ENCODE peak calls at places on chromosomes 5 and 9, in five cellular contexts. K, Q, A, G and D are unnamed samples. For H3K27me3 and H3K9me3, the result is how much of the 10 kb centered on the place peaks cover.

GRCh38 chr5:96207420-96207819 is 225.6 kb downstream of the PCSK1 start:
- DNase-seq in K (no peak), Q (no peak), A (no peak), G (no peak), D (no peak)

GRCh38 chr5:131194725-131195124 is 24.0 kb downstream of the LYRM7 start:
- DNase-seq in K (no peak), Q (no peak), A (no peak), G (no peak), D (no peak)

GRCh38 chr5:173971681-173972080 is 17.3 kb upstream of the C5orf47 start:
- DNase-seq in K (no peak), Q (no peak), A (no peak), G (no peak), D (no peak)

GRCh38 chr5:108762660-108763059 is 15.0 kb downstream of the FER start:
- DNase-seq in K (no peak), Q (no peak), A (no peak), G (no peak), D (no peak)

GRCh38 chr5:160001051-160001450 is 7.9 kb upstream of the TTC1 start:
- DNase-seq in K (no peak), Q (no peak), A (no peak), G (no peak), D (no peak)

GRCh38 chr9:89806371-89807100 is 201.7 kb downstream of the GADD45G start:
- DNase-seq in K (peak), Q (no peak), A (no peak), G (no peak), D (no peak)

GRCh38 chr9:114476891-114477469 is 28.3 kb downstream of the WHRN start:
- DNase-seq in K (no peak), Q (no peak), A (no peak), G (no peak), D (no peak)

GRCh38 chr9:93072383-93072795 is 13.9 kb downstream of the SUSD3 start:
- DNase-seq in K (peak), Q (no peak), A (peak), G (no peak), D (peak)

GRCh38 chr5:134540747-134541733 is 15.6 kb downstream of the JADE2 start:
- DNase-seq in K (no peak), Q (no peak), A (no peak), G (no peak), D (peak)

GRCh38 chr5:112846556-112846955 is 14.5 kb upstream of the SRP19 start:
- DNase-seq in K (no peak), Q (no peak), A (no peak), G (no peak), D (no peak)

GRCh38 chr5:169988947-169989346 is 8.7 kb upstream of the INSYN2B start:
- DNase-seq in K (peak), Q (no peak), A (no peak), G (no peak), D (no peak)

GRCh38 chr9:121285835-121286687 is 18.1 kb downstream of the GSN start:
- DNase-seq in K (peak), Q (peak), A (no peak), G (peak), D (no peak)

GRCh38 chr5:170809551-170809950 is 26.0 kb downstream of the GABRP start:
- DNase-seq in K (peak), Q (peak), A (peak), G (peak), D (peak)

GRCh38 chr5:133250527-133250926 is 198.7 kb downstream of the HSPA4 start:
- DNase-seq in K (no peak), Q (no peak), A (no peak), G (no peak), D (no peak)

GRCh38 chr9:99998266-99998665 is 91.8 kb downstream of the STX17 start:
- DNase-seq in K (no peak), Q (no peak), A (no peak), G (peak), D (no peak)

GRCh38 chr5:153276151-153276550 is 214.3 kb upstream of the GRIA1 start:
- DNase-seq in K (no peak), Q (no peak), A (no peak), G (peak), D (no peak)

GRCh38 chr9:38344566-38345324 is 47.8 kb upstream of the ALDH1B1 start:
- DNase-seq in K (no peak), Q (no peak), A (peak), G (no peak), D (peak)

GRCh38 chr9:104808030-104808614 is 44.2 kb downstream of the NIPSNAP3B start:
- DNase-seq in K (peak), Q (no peak), A (peak), G (peak), D (no peak)

GRCh38 chr9:4970970-4971641 is 14.0 kb upstream of the JAK2 start:
- DNase-seq in K (no peak), Q (no peak), A (no peak), G (no peak), D (no peak)

GRCh38 chr5:143140492-143141231 is 262.8 kb downstream of the NR3C1 start:
- DNase-seq in K (no peak), Q (no peak), A (no peak), G (no peak), D (no peak)

GRCh38 chr5:102670224-102670836 is 84.8 kb upstream of the PAM start:
- DNase-seq in K (no peak), Q (peak), A (peak), G (peak), D (peak)

GRCh38 chr5:34584165-34584564 is 72.0 kb upstream of the RAI14 start:
- DNase-seq in K (no peak), Q (no peak), A (no peak), G (no peak), D (no peak)

GRCh38 chr9:135502873-135503321 is 2.4 kb downstream of the MRPS2 start:
- DNase-seq in K (no peak), Q (no peak), A (no peak), G (no peak), D (peak)

GRCh38 chr5:113713051-113713450 is 199.6 kb downstream of the YTHDC2 start:
- DNase-seq in K (no peak), Q (no peak), A (no peak), G (no peak), D (no peak)

GRCh38 chr9:124844291-124844690 is 9.0 kb upstream of the WDR38 start:
- DNase-seq in K (no peak), Q (no peak), A (no peak), G (no peak), D (peak)

GRCh38 chr5:97499605-97500004 is 316.6 kb upstream of the RIOK2 start:
- DNase-seq in K (no peak), Q (no peak), A (no peak), G (no peak), D (peak)

GRCh38 chr9:13141629-13142028 is 137.9 kb downstream of the MPDZ start:
- DNase-seq in K (peak), Q (no peak), A (no peak), G (no peak), D (no peak)

GRCh38 chr5:140311011-140311467 is 8.1 kb upstream of the PFDN1 start:
- DNase-seq in K (peak), Q (no peak), A (no peak), G (no peak), D (peak)

GRCh38 chr9:35910613-35911488 is 1.6 kb downstream of the SPAAR start:
- DNase-seq in K (peak), Q (peak), A (no peak), G (no peak), D (peak)

GRCh38 chr5:174816858-174817257 is 92.5 kb downstream of the MSX2 start:
- DNase-seq in K (no peak), Q (no peak), A (no peak), G (no peak), D (no peak)

GRCh38 chr9:136674786-136675349 is 12.2 kb downstream of the EGFL7 start:
- DNase-seq in K (no peak), Q (no peak), A (no peak), G (no peak), D (no peak)

GRCh38 chr5:21678526-21678925 is 1174.6 kb downstream of the CDH12 start:
- DNase-seq in K (no peak), Q (no peak), A (no peak), G (no peak), D (no peak)

GRCh38 chr5:91397791-91398190 is 14.7 kb upstream of the ARRDC3 start:
- DNase-seq in K (no peak), Q (no peak), A (no peak), G (no peak), D (no peak)

GRCh38 chr5:5953641-5954040 is 424.7 kb downstream of the MED10 start:
- DNase-seq in K (no peak), Q (no peak), A (no peak), G (no peak), D (peak)

GRCh38 chr5:139391570-139392323 is 2.0 kb upstream of the MZB1 start:
- DNase-seq in K (peak), Q (no peak), A (no peak), G (no peak), D (peak)

GRCh38 chr9:114671605-114672004 is 10.4 kb downstream of the TEX48 start:
- DNase-seq in K (no peak), Q (no peak), A (no peak), G (no peak), D (no peak)

DNA sequence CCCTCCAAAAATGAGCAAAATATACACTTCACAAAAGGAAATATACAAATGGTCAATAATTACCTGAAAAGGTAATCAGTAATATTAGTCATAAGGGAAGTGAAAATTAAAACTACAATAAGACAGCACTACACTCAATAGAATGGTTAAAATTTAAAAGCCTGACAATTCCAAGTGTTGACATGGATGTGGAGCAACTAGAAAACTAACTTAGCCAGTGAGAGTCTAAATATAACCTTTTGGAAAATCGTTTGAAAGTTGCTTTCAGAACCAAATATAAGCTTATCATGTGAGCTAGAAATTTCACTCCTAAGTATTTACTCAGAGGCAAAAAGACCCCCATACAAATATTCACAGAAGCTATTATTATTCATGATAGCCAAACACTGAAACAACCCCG is 105.1 kb upstream of the MVB12B start:
- DNase-seq in K (no peak), Q (no peak), A (no peak), G (no peak), D (no peak)
- H2AFZ ChIP-seq in K (no peak), Q (no peak), A (no peak), G (no peak), D (no peak)

DNA sequence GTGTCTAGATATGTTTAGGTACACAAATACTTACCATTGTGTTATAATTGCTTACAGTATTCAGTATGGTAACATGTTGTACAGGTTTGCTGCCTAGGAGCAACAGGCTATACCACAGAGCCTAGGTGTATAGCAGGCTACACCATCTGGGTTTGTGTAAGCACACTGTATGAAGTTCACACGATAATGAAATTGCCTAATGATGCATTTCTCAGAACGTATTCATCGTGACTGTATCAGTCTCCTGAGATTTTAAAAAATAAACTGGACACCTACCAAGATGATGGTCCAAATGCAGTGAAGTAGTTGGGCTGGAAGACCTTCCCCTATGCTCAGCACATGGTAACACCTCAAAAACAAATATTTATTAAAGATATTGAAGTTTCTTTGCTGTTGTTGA is 103.3 kb upstream of the NFIB start:
- DNase-seq in K (peak), Q (no peak), A (no peak), G (no peak), D (no peak)
- H3K27me3 ChIP-seq in K (half or more), Q (under half), A (under half), G (under half), D (half or more)

DNA sequence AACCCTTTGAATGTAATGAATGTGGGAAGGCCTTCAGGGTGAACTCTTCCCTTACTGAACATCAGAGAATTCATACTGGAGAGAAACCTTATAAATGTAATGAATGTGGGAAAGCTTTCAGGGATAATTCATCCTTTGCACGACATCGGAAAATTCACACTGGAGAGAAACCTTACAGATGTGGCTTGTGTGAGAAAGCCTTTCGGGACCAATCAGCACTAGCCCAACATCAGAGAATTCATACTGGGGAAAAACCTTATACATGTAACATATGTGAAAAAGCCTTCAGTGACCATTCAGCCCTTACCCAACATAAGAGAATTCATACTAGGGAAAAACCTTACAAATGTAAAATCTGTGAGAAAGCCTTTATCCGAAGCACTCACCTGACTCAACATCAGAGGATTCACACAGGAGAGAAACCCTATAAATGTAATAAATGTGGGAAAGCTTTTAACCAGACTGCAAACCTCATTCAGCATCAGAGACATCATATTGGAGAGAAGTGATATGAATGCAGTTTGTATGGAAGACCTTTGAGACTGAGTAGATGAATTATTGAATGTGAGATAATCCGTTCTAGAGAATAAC is 24.6 kb downstream of the ZNF454 start:
- DNase-seq in K (no peak), Q (no peak), A (no peak), G (no peak), D (no peak)
- H3K9me3 ChIP-seq in K (half or more), Q (under half), A (under half), G (half or more), D (half or more)

GRCh38 chr9:20111173-20111843 is 322.5 kb upstream of the SLC24A2 start:
- DNase-seq in K (no peak), Q (no peak), A (no peak), G (no peak), D (no peak)
- H2AFZ ChIP-seq in K (no peak), Q (no peak), A (no peak), G (no peak), D (no peak)

GRCh38 chr9:96156578-96156977 is 145.4 kb downstream of the HSD17B3 start:
- DNase-seq in K (no peak), Q (no peak), A (no peak), G (no peak), D (peak)
- H3K27me3 ChIP-seq in K (under half), Q (under half), A (under half), G (under half), D (under half)